ENCODE peak calls at places on chromosomes 5 and 9, in eight cellular contexts. One of them, this sample, is unnamed.

GRCh38 chr5:135214897-135215616 is 181.0 kb upstream of the PITX1 start:
- DNase-seq in heart left ventricle: no peak
- DNase-seq in lower leg skin: peak
- DNase-seq in breast epithelium: no peak
- DNase-seq in body of pancreas: no peak
- DNase-seq in esophagus muscularis mucosa: peak
- DNase-seq in ovary: no peak
- DNase-seq in right lobe of liver: no peak
- DNase-seq in this sample: no peak

GRCh38 chr5:66848749-66849641 is 252.8 kb downstream of the MAST4 start:
- DNase-seq in heart left ventricle: no peak
- DNase-seq in lower leg skin: no peak
- DNase-seq in breast epithelium: no peak
- DNase-seq in body of pancreas: no peak
- DNase-seq in esophagus muscularis mucosa: no peak
- DNase-seq in ovary: no peak
- DNase-seq in right lobe of liver: no peak
- DNase-seq in this sample: no peak

GRCh38 chr5:88659529-88660325 is 223.3 kb downstream of the MEF2C start:
- DNase-seq in heart left ventricle: no peak
- DNase-seq in lower leg skin: no peak
- DNase-seq in breast epithelium: no peak
- DNase-seq in body of pancreas: no peak
- DNase-seq in esophagus muscularis mucosa: peak
- DNase-seq in ovary: no peak
- DNase-seq in right lobe of liver: no peak
- DNase-seq in this sample: no peak

GRCh38 chr5:6900828-6901227 is 187.6 kb downstream of the TENT4A start:
- DNase-seq in heart left ventricle: no peak
- DNase-seq in lower leg skin: no peak
- DNase-seq in breast epithelium: no peak
- DNase-seq in body of pancreas: peak
- DNase-seq in esophagus muscularis mucosa: no peak
- DNase-seq in ovary: no peak
- DNase-seq in right lobe of liver: no peak
- DNase-seq in this sample: no peak

GRCh38 chr5:87944553-87945320 is 323.9 kb downstream of the TMEM161B start:
- DNase-seq in heart left ventricle: peak
- DNase-seq in lower leg skin: no peak
- DNase-seq in breast epithelium: no peak
- DNase-seq in body of pancreas: no peak
- DNase-seq in esophagus muscularis mucosa: no peak
- DNase-seq in ovary: no peak
- DNase-seq in right lobe of liver: no peak
- DNase-seq in this sample: no peak

GRCh38 chr5:107483625-107484024 is 187.1 kb downstream of the EFNA5 start:
- DNase-seq in heart left ventricle: no peak
- DNase-seq in lower leg skin: no peak
- DNase-seq in breast epithelium: no peak
- DNase-seq in body of pancreas: no peak
- DNase-seq in esophagus muscularis mucosa: no peak
- DNase-seq in ovary: no peak
- DNase-seq in right lobe of liver: no peak
- DNase-seq in this sample: no peak

GRCh38 chr5:122673343-122673742 is 101.5 kb upstream of the SNX2 start:
- DNase-seq in heart left ventricle: peak
- DNase-seq in lower leg skin: peak
- DNase-seq in breast epithelium: no peak
- DNase-seq in body of pancreas: peak
- DNase-seq in esophagus muscularis mucosa: no peak
- DNase-seq in ovary: peak
- DNase-seq in right lobe of liver: no peak
- DNase-seq in this sample: peak

GRCh38 chr9:90322296-90322695 is 320.3 kb downstream of the DIRAS2 start:
- DNase-seq in heart left ventricle: no peak
- DNase-seq in lower leg skin: no peak
- DNase-seq in breast epithelium: no peak
- DNase-seq in body of pancreas: no peak
- DNase-seq in esophagus muscularis mucosa: no peak
- DNase-seq in ovary: no peak
- DNase-seq in right lobe of liver: no peak
- DNase-seq in this sample: no peak

GRCh38 chr9:134830126-134830525 is 50.5 kb upstream of the FCN2 start:
- DNase-seq in heart left ventricle: no peak
- DNase-seq in lower leg skin: no peak
- DNase-seq in breast epithelium: no peak
- DNase-seq in body of pancreas: no peak
- DNase-seq in esophagus muscularis mucosa: no peak
- DNase-seq in ovary: no peak
- DNase-seq in right lobe of liver: no peak
- DNase-seq in this sample: no peak

GRCh38 chr9:1939926-1940368 is 75.2 kb upstream of the SMARCA2 start:
- DNase-seq in heart left ventricle: no peak
- DNase-seq in lower leg skin: no peak
- DNase-seq in breast epithelium: no peak
- DNase-seq in body of pancreas: peak
- DNase-seq in esophagus muscularis mucosa: no peak
- DNase-seq in ovary: no peak
- DNase-seq in right lobe of liver: no peak
- DNase-seq in this sample: no peak

GRCh38 chr9:89418882-89419641 is 78.9 kb downstream of the SEMA4D start:
- DNase-seq in heart left ventricle: no peak
- DNase-seq in lower leg skin: no peak
- DNase-seq in breast epithelium: no peak
- DNase-seq in body of pancreas: no peak
- DNase-seq in esophagus muscularis mucosa: no peak
- DNase-seq in ovary: no peak
- DNase-seq in right lobe of liver: no peak
- DNase-seq in this sample: no peak

GRCh38 chr5:424259-425110 is 18.5 kb upstream of the EXOC3 start:
- DNase-seq in heart left ventricle: no peak
- DNase-seq in lower leg skin: no peak
- DNase-seq in breast epithelium: no peak
- DNase-seq in body of pancreas: no peak
- DNase-seq in esophagus muscularis mucosa: no peak
- DNase-seq in ovary: peak
- DNase-seq in right lobe of liver: no peak
- DNase-seq in this sample: no peak

DNA sequence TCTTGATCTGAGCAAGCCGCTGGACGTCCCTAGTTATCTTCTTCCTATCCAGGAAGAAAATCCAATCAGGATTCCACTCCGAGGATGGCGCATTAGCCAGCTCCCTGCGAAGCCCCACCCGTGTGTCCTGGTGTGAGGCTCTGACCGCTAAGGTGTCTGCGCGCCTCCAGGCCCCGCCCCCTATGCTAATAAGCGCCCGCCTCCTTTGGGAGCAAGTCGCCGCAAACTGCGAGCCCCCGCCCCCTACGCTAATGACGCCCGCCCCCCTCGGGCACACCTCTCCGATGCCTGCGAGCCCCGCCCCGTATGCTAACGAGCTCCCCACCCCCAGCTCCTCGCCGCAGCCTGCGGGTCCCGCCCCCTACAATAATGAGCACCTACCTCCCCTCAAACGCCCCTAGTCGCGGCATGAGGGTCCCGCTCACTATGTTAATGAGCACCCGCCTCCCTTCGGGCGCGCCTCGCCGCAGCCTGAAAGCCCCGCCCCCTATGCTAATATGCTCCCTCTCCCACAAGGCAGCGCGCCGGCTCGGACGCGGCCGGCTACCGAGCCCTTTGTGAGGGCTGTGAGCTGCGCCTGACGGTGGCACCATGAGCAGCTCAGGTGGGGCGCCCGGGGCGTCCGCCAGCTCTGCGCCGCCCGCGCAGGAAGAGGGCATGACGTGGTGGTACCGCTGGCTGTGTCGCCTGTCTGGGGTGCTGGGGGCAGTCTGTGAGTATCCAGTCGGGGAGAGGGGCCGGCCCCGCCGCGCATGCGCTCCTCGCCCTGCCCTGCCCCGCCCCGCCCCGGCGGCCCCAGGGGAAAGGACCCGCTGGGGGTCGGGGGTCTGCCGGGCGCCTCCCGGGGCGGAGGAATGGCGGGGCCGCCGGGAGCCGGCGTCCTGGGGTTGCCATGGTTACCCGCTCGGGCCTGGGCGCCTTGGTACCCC is at the start of gene CACFD1:
- DNase-seq in heart left ventricle: peak
- DNase-seq in lower leg skin: peak
- DNase-seq in breast epithelium: peak
- DNase-seq in body of pancreas: peak
- DNase-seq in esophagus muscularis mucosa: peak
- DNase-seq in ovary: peak
- DNase-seq in right lobe of liver: peak
- DNase-seq in this sample: peak
- TF ChIP-seq POLR2A in heart left ventricle: peak
- TF ChIP-seq POLR2A in lower leg skin: no peak
- TF ChIP-seq POLR2A in breast epithelium: no peak
- TF ChIP-seq POLR2A in body of pancreas: peak
- TF ChIP-seq POLR2A in esophagus muscularis mucosa: peak
- TF ChIP-seq POLR2A in ovary: peak
- TF ChIP-seq POLR2A in right lobe of liver: peak
- TF ChIP-seq POLR2A in this sample: peak

DNA sequence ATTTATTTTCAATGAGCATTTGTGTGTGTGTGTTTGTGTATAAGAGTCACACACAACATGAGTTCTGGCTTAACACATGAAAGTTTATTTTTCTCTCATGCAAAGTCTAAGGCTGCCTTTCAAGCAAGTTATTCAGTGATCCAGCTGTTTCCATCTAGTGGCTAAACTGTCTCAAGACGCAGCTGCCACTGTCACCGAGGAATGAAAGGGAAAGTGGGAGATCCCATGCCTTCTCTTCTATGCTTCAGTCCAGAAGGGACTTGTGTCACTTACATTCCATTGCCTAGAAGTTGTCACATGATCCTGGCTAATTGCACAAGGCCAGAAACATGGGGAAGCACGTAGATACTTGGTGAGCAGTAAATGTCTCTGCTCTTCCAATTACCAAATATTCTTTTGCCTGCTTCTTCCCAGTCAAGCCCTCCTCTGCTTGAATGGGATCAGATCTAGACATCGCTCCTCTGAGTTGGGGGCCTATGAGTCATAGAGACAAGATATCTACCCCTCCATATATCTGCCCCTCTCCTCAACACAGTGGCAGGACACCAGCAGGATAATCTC is 30.4 kb upstream of the SLIT3 start:
- DNase-seq in heart left ventricle: no peak
- DNase-seq in lower leg skin: peak
- DNase-seq in breast epithelium: no peak
- DNase-seq in body of pancreas: no peak
- DNase-seq in esophagus muscularis mucosa: no peak
- DNase-seq in ovary: no peak
- DNase-seq in right lobe of liver: no peak
- DNase-seq in this sample: no peak
- TF ChIP-seq CTCF in heart left ventricle: no peak
- TF ChIP-seq CTCF in lower leg skin: no peak
- TF ChIP-seq CTCF in breast epithelium: no peak
- TF ChIP-seq CTCF in body of pancreas: no peak
- TF ChIP-seq CTCF in esophagus muscularis mucosa: no peak
- TF ChIP-seq CTCF in ovary: no peak
- TF ChIP-seq CTCF in right lobe of liver: no peak
- TF ChIP-seq CTCF in this sample: no peak

GRCh38 chr5:159178978-159179377 is 30.4 kb downstream of the RNF145 start:
- DNase-seq in heart left ventricle: no peak
- DNase-seq in lower leg skin: no peak
- DNase-seq in breast epithelium: no peak
- DNase-seq in body of pancreas: no peak
- DNase-seq in esophagus muscularis mucosa: no peak
- DNase-seq in ovary: no peak
- DNase-seq in right lobe of liver: no peak
- DNase-seq in this sample: no peak
- TF ChIP-seq POLR2A in heart left ventricle: peak
- TF ChIP-seq POLR2A in lower leg skin: no peak
- TF ChIP-seq POLR2A in breast epithelium: no peak
- TF ChIP-seq POLR2A in body of pancreas: no peak
- TF ChIP-seq POLR2A in esophagus muscularis mucosa: no peak
- TF ChIP-seq POLR2A in ovary: no peak
- TF ChIP-seq POLR2A in right lobe of liver: no peak
- TF ChIP-seq POLR2A in this sample: no peak

GRCh38 chr5:151406322-151406947 is 41.0 kb upstream of the SLC36A1 start:
- DNase-seq in heart left ventricle: no peak
- DNase-seq in lower leg skin: no peak
- DNase-seq in breast epithelium: no peak
- DNase-seq in body of pancreas: no peak
- DNase-seq in esophagus muscularis mucosa: no peak
- DNase-seq in ovary: no peak
- DNase-seq in right lobe of liver: no peak
- DNase-seq in this sample: no peak
- TF ChIP-seq CTCF in heart left ventricle: peak
- TF ChIP-seq CTCF in lower leg skin: no peak
- TF ChIP-seq CTCF in breast epithelium: no peak
- TF ChIP-seq CTCF in body of pancreas: peak
- TF ChIP-seq CTCF in esophagus muscularis mucosa: peak
- TF ChIP-seq CTCF in ovary: no peak
- TF ChIP-seq CTCF in right lobe of liver: peak
- TF ChIP-seq CTCF in this sample: no peak

DNA sequence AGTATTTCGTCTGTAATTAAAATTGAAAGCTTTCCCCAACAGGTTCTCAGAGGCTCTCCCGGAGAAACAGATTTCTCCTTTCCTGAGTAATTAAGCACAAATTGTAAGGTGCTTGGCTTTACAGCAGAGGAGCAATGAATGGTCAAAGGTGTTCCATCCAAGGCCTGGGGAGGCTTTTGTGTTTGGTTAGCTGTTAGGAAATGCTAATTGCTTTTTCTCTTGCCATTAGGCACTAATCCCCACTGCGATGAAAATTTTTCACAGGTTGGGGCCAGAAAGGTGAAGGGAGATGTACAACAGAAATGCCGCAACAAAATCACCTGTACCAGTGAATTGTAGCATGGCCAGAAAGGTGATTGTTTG is 138.7 kb downstream of the RASEF start:
- DNase-seq in heart left ventricle: no peak
- DNase-seq in lower leg skin: no peak
- DNase-seq in breast epithelium: no peak
- DNase-seq in body of pancreas: no peak
- DNase-seq in esophagus muscularis mucosa: no peak
- DNase-seq in ovary: no peak
- DNase-seq in right lobe of liver: no peak
- DNase-seq in this sample: no peak
- TF ChIP-seq POLR2A in heart left ventricle: no peak
- TF ChIP-seq POLR2A in lower leg skin: no peak
- TF ChIP-seq POLR2A in breast epithelium: no peak
- TF ChIP-seq POLR2A in body of pancreas: no peak
- TF ChIP-seq POLR2A in esophagus muscularis mucosa: no peak
- TF ChIP-seq POLR2A in ovary: no peak
- TF ChIP-seq POLR2A in right lobe of liver: no peak
- TF ChIP-seq POLR2A in this sample: no peak

DNA sequence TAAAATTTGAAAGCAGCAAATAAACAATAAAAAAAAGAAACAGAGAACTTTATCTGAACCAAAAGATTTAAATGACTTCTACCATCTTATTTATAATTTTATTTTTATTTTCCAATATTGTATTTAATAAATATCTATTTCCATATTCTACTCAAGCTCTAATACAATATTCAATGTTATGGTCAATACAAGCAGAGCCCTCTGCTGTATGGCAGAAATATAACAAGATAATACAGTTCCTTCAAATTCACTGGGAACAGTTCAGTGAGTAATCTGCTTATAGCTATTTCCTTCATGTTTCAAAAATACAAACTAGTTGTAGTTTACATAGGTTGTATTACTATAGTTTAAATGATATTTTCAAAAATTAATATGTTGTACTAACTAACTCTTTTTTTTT is 332.7 kb downstream of the PRDM9 start:
- DNase-seq in heart left ventricle: no peak
- DNase-seq in lower leg skin: no peak
- DNase-seq in breast epithelium: no peak
- DNase-seq in body of pancreas: no peak
- DNase-seq in esophagus muscularis mucosa: no peak
- DNase-seq in ovary: no peak
- DNase-seq in right lobe of liver: no peak
- DNase-seq in this sample: no peak
- TF ChIP-seq CTCF in heart left ventricle: no peak
- TF ChIP-seq CTCF in lower leg skin: no peak
- TF ChIP-seq CTCF in breast epithelium: no peak
- TF ChIP-seq CTCF in body of pancreas: no peak
- TF ChIP-seq CTCF in esophagus muscularis mucosa: peak
- TF ChIP-seq CTCF in ovary: no peak
- TF ChIP-seq CTCF in right lobe of liver: peak
- TF ChIP-seq CTCF in this sample: no peak

This sample was measured in tibial nerve.